ENCODE peak calls at places on chromosomes 6 and 20, in four cellular contexts. D is K562, U is endothelial cell of umbilical vein, I is HCT116. N is an unnamed sample.

GRCh38 chr6:148873868-148874267 is 127.0 kb downstream of the UST start:
- DNase-seq in D (no peak), I (no peak), U (no peak), N (no peak)

GRCh38 chr20:63042448-63043071 is 35.8 kb upstream of the BHLHE23 start:
- DNase-seq in I (no peak), U (no peak), D (peak; percentile 18), N (no peak)

GRCh38 chr6:169395080-169395805 is 141.6 kb upstream of the THBS2 start:
- DNase-seq in D (no peak), I (no peak), U (no peak), N (no peak)

GRCh38 chr6:147260091-147260490 is 55.9 kb downstream of the STXBP5 start:
- DNase-seq in U (no peak), D (no peak), I (no peak), N (no peak)

GRCh38 chr20:58131581-58132142 is 96.8 kb downstream of the ANKRD60 start:
- DNase-seq in D (no peak), I (peak; percentile 27), U (peak; percentile 25), N (no peak)

GRCh38 chr6:24494726-24495515 is at the start of gene ALDH5A1:
- DNase-seq in I (peak; percentile 24), U (peak; percentile 50), D (peak; percentile 75), N (peak; percentile 77)

GRCh38 chr6:154459513-154459912 is 51.0 kb downstream of the CNKSR3 start:
- DNase-seq in I (no peak), D (no peak), U (no peak), N (no peak)

GRCh38 chr20:17762243-17762872 is 62.6 kb downstream of the BANF2 start:
- DNase-seq in I (no peak), D (no peak), U (no peak), N (no peak)

GRCh38 chr6:4961322-4962168 is 42.3 kb downstream of the RPP40 start:
- DNase-seq in D (no peak), I (no peak), U (no peak), N (no peak)

GRCh38 chr20:29742699-29743100 is 1514.8 kb upstream of the DEFB115 start:
- DNase-seq in D (no peak), U (no peak), I (no peak), N (no peak)

GRCh38 chr6:113530769-113531168 is 326.4 kb upstream of the MARCKS start:
- DNase-seq in I (no peak), U (peak; percentile 12), D (peak; percentile 4), N (no peak)

GRCh38 chr20:59121714-59122376 is 41.8 kb upstream of the ZNF831 start:
- DNase-seq in U (no peak), D (no peak), I (no peak), N (no peak)

GRCh38 chr6:44225579-44226325 is 2.4 kb downstream of the SLC29A1 start:
- DNase-seq in U (no peak), I (no peak), D (peak; percentile 95), N (no peak)

GRCh38 chr6:10256113-10256690 is 158.7 kb downstream of the TFAP2A start:
- DNase-seq in D (peak; percentile 31), I (peak; percentile 7), U (no peak), N (no peak)

GRCh38 chr6:38040254-38040653 is 220.7 kb downstream of the ZFAND3 start:
- DNase-seq in I (no peak), U (no peak), D (no peak), N (no peak)

GRCh38 chr6:49950415-49950751 is 13.6 kb downstream of the DEFB114 start:
- DNase-seq in D (no peak), I (no peak), U (no peak), N (no peak)

GRCh38 chr6:39430968-39431523 is 108.5 kb upstream of the KCNK16 start:
- DNase-seq in U (no peak), D (no peak), I (no peak), N (peak; percentile 57)

GRCh38 chr6:54519161-54519560 is 210.9 kb downstream of the TINAG start:
- DNase-seq in D (no peak), I (no peak), U (peak; percentile 6), N (no peak)

GRCh38 chr6:98525860-98526259 is 308.5 kb upstream of the POU3F2 start:
- DNase-seq in I (no peak), U (no peak), D (no peak), N (no peak)

GRCh38 chr6:41500561-41500960 is 45.6 kb upstream of the FOXP4 start:
- DNase-seq in D (no peak), I (no peak), U (no peak), N (no peak)

GRCh38 chr6:41497994-41498393 is 48.2 kb upstream of the FOXP4 start:
- DNase-seq in I (no peak), D (no peak), U (no peak), N (no peak)

GRCh38 chr6:41497573-41497972 is 48.6 kb upstream of the FOXP4 start:
- DNase-seq in I (no peak), D (no peak), U (no peak), N (no peak)

GRCh38 chr6:41502607-41503434 is 43.4 kb upstream of the FOXP4 start:
- DNase-seq in D (no peak), U (no peak), I (no peak), N (no peak)

GRCh38 chr6:41498968-41499599 is 47.1 kb upstream of the FOXP4 start:
- DNase-seq in U (no peak), D (no peak), I (no peak), N (no peak)
- TF ChIP-seq POLR2AphosphoS5 in U (no peak), D (no peak), I (no peak), N (no peak)

GRCh38 chr6:89987830-89988229 is 93.6 kb downstream of the GJA10 start:
- DNase-seq in I (no peak), D (no peak), U (no peak), N (no peak)
- H3K27ac ChIP-seq in I (no peak overlapping the region), D (no peak overlapping the region), U (no peak overlapping the region), N (no peak overlapping the region)

DNA sequence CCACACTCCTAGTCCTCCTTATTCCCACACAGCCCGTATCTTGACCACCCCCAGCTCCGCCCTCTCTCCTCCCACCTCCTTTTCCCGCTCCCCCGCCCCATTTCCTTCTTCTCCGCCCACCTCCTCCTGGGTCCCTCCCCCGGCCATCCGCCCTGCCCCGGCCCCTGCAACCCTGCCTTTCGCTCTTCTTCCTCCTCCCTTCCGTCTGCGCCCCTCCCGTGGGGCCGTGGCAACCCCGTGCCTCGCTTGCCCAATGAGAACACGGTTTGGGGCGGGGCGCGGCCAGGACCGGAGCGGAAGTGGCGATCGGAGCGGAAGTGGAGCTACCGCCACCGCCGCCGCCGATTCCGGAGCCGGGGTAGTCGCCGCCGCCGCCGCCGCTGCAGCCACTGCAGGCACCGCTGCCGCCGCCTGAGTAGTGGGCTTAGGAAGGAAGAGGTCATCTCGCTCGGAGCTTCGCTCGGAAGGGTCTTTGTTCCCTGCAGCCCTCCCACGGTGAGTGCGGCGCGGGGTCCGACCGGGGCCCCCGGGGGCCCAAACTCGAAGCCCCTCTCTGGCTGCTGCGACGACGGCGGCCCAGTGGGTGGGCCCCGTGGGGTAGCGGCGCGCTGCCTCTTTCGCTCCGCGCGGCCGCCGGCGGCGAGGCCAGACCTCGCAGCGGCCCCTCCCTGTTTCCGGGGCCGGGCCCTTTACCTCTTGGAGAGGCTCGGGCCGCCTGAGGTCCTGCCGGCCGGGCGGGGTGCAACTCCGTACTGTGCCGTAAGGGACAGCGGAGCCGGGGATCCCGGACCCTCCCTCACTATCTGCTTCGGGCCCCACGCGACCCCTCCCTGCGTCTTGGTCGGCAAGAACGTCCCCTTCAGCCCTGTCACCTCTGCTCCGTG is at the start of gene YWHAB:
- DNase-seq in I (peak; percentile 91), D (peak; percentile 98), U (peak; percentile 98), N (peak; percentile 99)
- TF ChIP-seq POLR2A in I (peak; percentile 58), D (peak; percentile 93), U (peak; percentile 54), N (peak; percentile 90)

GRCh38 chr6:138088307-138088744 is 18.9 kb downstream of the PERP start:
- DNase-seq in I (peak; percentile 83), U (peak; percentile 63), D (no peak), N (peak; percentile 28)
- TF ChIP-seq POLR2AphosphoS5 in I (peak; percentile 57), U (no peak), D (no peak), N (peak; percentile 21)

DNA sequence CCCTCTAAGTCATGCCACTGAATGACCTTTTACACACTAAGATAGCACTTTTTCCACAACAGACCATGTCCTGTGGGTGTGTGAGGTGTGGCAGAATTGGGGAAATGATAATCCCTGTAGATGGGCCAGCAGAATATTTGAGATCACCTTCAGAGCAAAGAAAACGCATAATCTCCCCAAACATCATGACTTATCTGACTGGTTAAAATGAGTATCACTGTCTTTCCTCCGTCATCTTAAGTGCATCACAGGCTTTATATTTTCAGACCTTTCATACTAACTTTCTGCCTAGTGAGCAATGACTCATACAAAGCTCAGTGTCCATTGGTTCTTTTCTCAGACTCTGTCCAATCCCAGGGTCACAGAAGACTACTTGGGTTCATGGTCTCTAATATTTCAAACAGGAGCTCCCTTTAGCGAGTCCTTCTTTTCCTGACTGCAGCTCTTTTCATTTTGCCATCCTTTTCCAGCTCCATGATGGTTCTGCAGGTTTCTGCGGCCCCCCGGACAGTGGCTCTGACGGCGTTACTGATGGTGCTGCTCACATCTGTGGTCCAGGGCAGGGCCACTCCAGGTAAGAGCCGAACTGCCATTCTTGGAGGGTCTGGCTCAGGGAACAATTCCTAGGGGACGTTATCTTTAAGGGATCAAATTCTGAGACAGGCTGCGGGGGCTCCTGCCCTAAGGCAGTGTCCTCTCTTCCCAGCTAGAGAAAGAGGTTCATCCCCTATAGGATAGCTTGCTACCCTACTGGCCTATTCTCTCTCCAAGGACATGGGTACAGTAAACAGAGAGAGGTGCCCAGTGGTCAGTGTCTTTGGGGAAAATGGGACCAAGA is at the start of gene HLA-DPB1:
- DNase-seq in I (peak; percentile 52), U (peak; percentile 80), D (peak; percentile 65), N (no peak)
- H3K27ac ChIP-seq in I (no peak within 1 kb of the TSS), U (no peak within 1 kb of the TSS), D (no peak within 1 kb of the TSS), N (peak within 1 kb of the TSS; percentile 48)

GRCh38 chr6:157194643-157195042 is 128.7 kb downstream of the TMEM242 start:
- DNase-seq in I (no peak), U (no peak), D (no peak), N (no peak)

GRCh38 chr6:157193443-157193996 is 129.8 kb downstream of the TMEM242 start:
- DNase-seq in U (no peak), I (no peak), D (no peak), N (no peak)

GRCh38 chr6:157194110-157194509 is 129.2 kb downstream of the TMEM242 start:
- DNase-seq in I (no peak), U (no peak), D (no peak), N (no peak)

GRCh38 chr6:157198425-157199279 is 124.7 kb downstream of the TMEM242 start:
- DNase-seq in D (no peak), U (no peak), I (no peak), N (peak; percentile 88)

DNA sequence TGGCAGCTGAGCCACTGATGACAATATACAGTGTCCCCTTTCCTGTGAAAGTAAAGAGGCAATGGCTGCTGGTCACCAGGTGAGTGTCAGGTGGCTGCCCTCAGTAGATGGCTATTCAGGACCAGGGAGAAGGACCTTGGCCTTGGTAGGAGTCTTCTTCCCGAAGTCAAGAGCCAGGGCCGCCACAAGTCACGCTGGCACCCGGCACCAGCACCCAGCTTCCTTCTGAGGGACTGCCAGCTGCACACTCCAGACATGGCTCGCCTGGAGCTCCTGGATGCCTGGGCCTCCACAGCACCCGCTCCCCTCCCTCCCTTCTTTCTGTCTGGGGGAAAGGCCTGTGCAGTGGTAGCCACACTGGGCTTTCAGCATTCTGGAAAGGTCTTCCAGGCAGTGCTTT is 126.9 kb downstream of the TMEM242 start:
- DNase-seq in D (no peak), I (no peak), U (no peak), N (no peak)
- TF ChIP-seq POLR2A in D (no peak), I (no peak), U (no peak), N (no peak)